ENCODE peak calls at places on chromosomes 12 and 14, in five cellular contexts. One of them, this sample, is unnamed. For H3K4me1 and H3K9me3, the result is how much of the 10 kb centered on the place peaks cover.

GRCh38 chr14:41873379-41874034 is 266.8 kb downstream of the LRFN5 start:
- DNase-seq in CD4-positive, CD25-positive, alpha-beta regulatory T cell: no peak
- DNase-seq in neural progenitor cell: no peak
- DNase-seq in cardiac muscle cell: peak
- DNase-seq in astrocyte: peak
- DNase-seq in this sample: no peak

GRCh38 chr14:21626491-21627230 is 8.1 kb downstream of the OR10G2 start:
- DNase-seq in CD4-positive, CD25-positive, alpha-beta regulatory T cell: no peak
- DNase-seq in neural progenitor cell: no peak
- DNase-seq in cardiac muscle cell: peak
- DNase-seq in astrocyte: no peak
- DNase-seq in this sample: no peak

GRCh38 chr12:89051065-89051677 is 301.1 kb downstream of the DUSP6 start:
- DNase-seq in CD4-positive, CD25-positive, alpha-beta regulatory T cell: peak
- DNase-seq in neural progenitor cell: peak
- DNase-seq in cardiac muscle cell: peak
- DNase-seq in astrocyte: peak
- DNase-seq in this sample: no peak

GRCh38 chr12:62642509-62642908 is 175.9 kb downstream of the MON2 start:
- DNase-seq in CD4-positive, CD25-positive, alpha-beta regulatory T cell: no peak
- DNase-seq in neural progenitor cell: no peak
- DNase-seq in cardiac muscle cell: no peak
- DNase-seq in astrocyte: no peak
- DNase-seq in this sample: no peak

GRCh38 chr12:120230326-120230973 is 29.5 kb upstream of the RPLP0 start:
- DNase-seq in CD4-positive, CD25-positive, alpha-beta regulatory T cell: no peak
- DNase-seq in neural progenitor cell: peak
- DNase-seq in cardiac muscle cell: peak
- DNase-seq in astrocyte: peak
- DNase-seq in this sample: no peak

GRCh38 chr14:59358105-59358504 is 107.1 kb downstream of the GPR135 start:
- DNase-seq in CD4-positive, CD25-positive, alpha-beta regulatory T cell: no peak
- DNase-seq in neural progenitor cell: peak
- DNase-seq in cardiac muscle cell: peak
- DNase-seq in astrocyte: peak
- DNase-seq in this sample: no peak

GRCh38 chr14:59918824-59919581 is 941 bp upstream of the LRRC9 start:
- DNase-seq in CD4-positive, CD25-positive, alpha-beta regulatory T cell: peak
- DNase-seq in neural progenitor cell: peak
- DNase-seq in cardiac muscle cell: peak
- DNase-seq in astrocyte: peak
- DNase-seq in this sample: no peak

GRCh38 chr12:3898751-3899150 is 25.6 kb upstream of the PARP11 start:
- DNase-seq in CD4-positive, CD25-positive, alpha-beta regulatory T cell: no peak
- DNase-seq in neural progenitor cell: no peak
- DNase-seq in cardiac muscle cell: no peak
- DNase-seq in astrocyte: no peak
- DNase-seq in this sample: no peak

GRCh38 chr12:18141583-18141982 is 51.6 kb upstream of the RERGL start:
- DNase-seq in CD4-positive, CD25-positive, alpha-beta regulatory T cell: no peak
- DNase-seq in neural progenitor cell: no peak
- DNase-seq in cardiac muscle cell: peak
- DNase-seq in astrocyte: peak
- DNase-seq in this sample: no peak

GRCh38 chr12:124543591-124544310 is 23.7 kb downstream of the NCOR2 start:
- DNase-seq in CD4-positive, CD25-positive, alpha-beta regulatory T cell: no peak
- DNase-seq in neural progenitor cell: peak
- DNase-seq in cardiac muscle cell: no peak
- DNase-seq in astrocyte: peak
- DNase-seq in this sample: no peak

GRCh38 chr12:6700646-6701051 is at the start of gene PIANP:
- DNase-seq in CD4-positive, CD25-positive, alpha-beta regulatory T cell: peak
- DNase-seq in neural progenitor cell: peak
- DNase-seq in cardiac muscle cell: peak
- DNase-seq in astrocyte: no peak
- DNase-seq in this sample: peak

GRCh38 chr12:112875608-112876007 is 31.2 kb upstream of the OAS1 start:
- DNase-seq in CD4-positive, CD25-positive, alpha-beta regulatory T cell: no peak
- DNase-seq in neural progenitor cell: no peak
- DNase-seq in cardiac muscle cell: no peak
- DNase-seq in astrocyte: no peak
- DNase-seq in this sample: no peak

GRCh38 chr14:106308839-106309389 is 782.5 kb downstream of the TMEM121 start:
- DNase-seq in CD4-positive, CD25-positive, alpha-beta regulatory T cell: peak
- DNase-seq in neural progenitor cell: peak
- DNase-seq in cardiac muscle cell: no peak
- DNase-seq in astrocyte: no peak
- DNase-seq in this sample: peak

GRCh38 chr12:74415633-74416032 is 122.0 kb upstream of the ATXN7L3B start:
- DNase-seq in CD4-positive, CD25-positive, alpha-beta regulatory T cell: peak
- DNase-seq in neural progenitor cell: peak
- DNase-seq in cardiac muscle cell: peak
- DNase-seq in astrocyte: peak
- DNase-seq in this sample: no peak

GRCh38 chr12:103169-103981 is 36.8 kb downstream of the IQSEC3 start:
- DNase-seq in CD4-positive, CD25-positive, alpha-beta regulatory T cell: no peak
- DNase-seq in neural progenitor cell: peak
- DNase-seq in cardiac muscle cell: no peak
- DNase-seq in astrocyte: no peak
- DNase-seq in this sample: no peak

GRCh38 chr14:103528158-103528511 is 861 bp upstream of the TRMT61A start:
- DNase-seq in CD4-positive, CD25-positive, alpha-beta regulatory T cell: no peak
- DNase-seq in neural progenitor cell: no peak
- DNase-seq in cardiac muscle cell: peak
- DNase-seq in astrocyte: no peak
- DNase-seq in this sample: no peak

GRCh38 chr14:75612157-75612556 is 33.7 kb downstream of the FLVCR2 start:
- DNase-seq in CD4-positive, CD25-positive, alpha-beta regulatory T cell: no peak
- DNase-seq in neural progenitor cell: peak
- DNase-seq in cardiac muscle cell: no peak
- DNase-seq in astrocyte: no peak
- DNase-seq in this sample: no peak

GRCh38 chr12:80041071-80041470 is 58.3 kb upstream of the OTOGL start:
- DNase-seq in CD4-positive, CD25-positive, alpha-beta regulatory T cell: no peak
- DNase-seq in neural progenitor cell: peak
- DNase-seq in cardiac muscle cell: no peak
- DNase-seq in astrocyte: no peak
- DNase-seq in this sample: no peak

GRCh38 chr14:25371053-25371452 is 321.1 kb upstream of the STXBP6 start:
- DNase-seq in CD4-positive, CD25-positive, alpha-beta regulatory T cell: no peak
- DNase-seq in neural progenitor cell: no peak
- DNase-seq in cardiac muscle cell: no peak
- DNase-seq in astrocyte: no peak
- DNase-seq in this sample: no peak

GRCh38 chr14:25381498-25381897 is 331.6 kb upstream of the STXBP6 start:
- DNase-seq in CD4-positive, CD25-positive, alpha-beta regulatory T cell: no peak
- DNase-seq in neural progenitor cell: peak
- DNase-seq in cardiac muscle cell: no peak
- DNase-seq in astrocyte: no peak
- DNase-seq in this sample: no peak

DNA sequence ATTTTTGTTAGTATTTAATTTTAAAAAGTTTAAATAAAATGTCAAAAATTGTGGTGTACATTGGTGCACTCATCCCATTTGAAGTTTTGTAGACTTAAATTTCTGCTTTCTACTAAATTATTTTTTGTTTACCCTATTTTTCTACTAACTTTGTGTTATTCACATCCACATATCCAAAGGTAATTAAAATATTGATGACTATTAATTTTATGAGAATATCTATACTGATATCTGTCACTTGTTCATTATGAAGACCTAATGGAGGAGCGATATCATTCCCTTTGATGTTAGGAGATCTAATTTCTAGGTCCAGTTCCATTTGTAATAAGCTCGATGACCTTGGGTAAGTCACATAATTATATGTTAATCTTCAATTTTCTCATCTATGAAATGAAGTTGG is 325.7 kb upstream of the STXBP6 start:
- DNase-seq in CD4-positive, CD25-positive, alpha-beta regulatory T cell: no peak
- DNase-seq in neural progenitor cell: no peak
- DNase-seq in cardiac muscle cell: no peak
- DNase-seq in astrocyte: no peak
- DNase-seq in this sample: no peak
- H3K4me3 ChIP-seq in CD4-positive, CD25-positive, alpha-beta regulatory T cell: no peak
- H3K4me3 ChIP-seq in neural progenitor cell: no peak
- H3K4me3 ChIP-seq in cardiac muscle cell: no peak
- H3K4me3 ChIP-seq in astrocyte: no peak
- H3K4me3 ChIP-seq in this sample: no peak

DNA sequence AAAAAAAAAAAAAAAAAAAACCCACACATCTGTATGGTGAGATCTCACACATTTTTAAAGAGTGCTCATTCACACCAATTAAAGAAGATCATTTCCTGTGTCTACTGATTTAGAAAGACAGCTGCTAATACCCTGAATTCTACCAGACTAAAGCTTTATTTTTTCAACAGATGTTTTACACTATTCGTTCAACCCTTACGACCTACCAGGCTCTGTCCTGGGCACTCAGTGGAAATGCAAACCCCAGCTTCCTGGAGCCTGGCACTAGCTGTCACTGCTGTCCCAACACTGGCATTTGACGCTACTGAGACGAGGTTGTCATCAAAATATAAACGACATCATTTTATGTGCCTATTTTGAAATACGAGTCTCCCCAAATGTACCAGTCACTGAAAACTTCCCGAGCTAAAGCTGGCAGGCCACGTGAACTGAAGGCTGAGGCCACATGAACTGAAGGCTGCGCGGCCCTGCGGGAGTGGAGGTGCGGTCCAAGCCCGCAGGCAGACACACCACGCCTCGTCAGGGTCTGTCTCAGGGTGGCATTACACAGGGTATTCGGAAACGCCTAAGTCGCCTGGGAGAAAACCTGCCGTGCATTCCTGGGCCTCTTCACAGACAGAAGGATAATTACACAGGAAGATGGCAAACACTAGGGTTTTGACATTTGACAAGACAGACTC is 27.2 kb downstream of the SLC15A4 start:
- DNase-seq in CD4-positive, CD25-positive, alpha-beta regulatory T cell: no peak
- DNase-seq in neural progenitor cell: no peak
- DNase-seq in cardiac muscle cell: no peak
- DNase-seq in astrocyte: no peak
- DNase-seq in this sample: no peak
- H3K4me1 ChIP-seq in CD4-positive, CD25-positive, alpha-beta regulatory T cell: under half
- H3K4me1 ChIP-seq in neural progenitor cell: under half
- H3K4me1 ChIP-seq in cardiac muscle cell: under half
- H3K4me1 ChIP-seq in astrocyte: under half
- H3K4me1 ChIP-seq in this sample: under half

GRCh38 chr12:34203866-34204620 is 181.7 kb downstream of the ALG10 start:
- DNase-seq in CD4-positive, CD25-positive, alpha-beta regulatory T cell: no peak
- DNase-seq in neural progenitor cell: no peak
- DNase-seq in cardiac muscle cell: no peak
- DNase-seq in astrocyte: no peak
- DNase-seq in this sample: no peak

GRCh38 chr12:34204830-34205285 is 182.6 kb downstream of the ALG10 start:
- DNase-seq in CD4-positive, CD25-positive, alpha-beta regulatory T cell: no peak
- DNase-seq in neural progenitor cell: no peak
- DNase-seq in cardiac muscle cell: no peak
- DNase-seq in astrocyte: no peak
- DNase-seq in this sample: no peak

GRCh38 chr12:34207858-34208257 is 185.6 kb downstream of the ALG10 start:
- DNase-seq in CD4-positive, CD25-positive, alpha-beta regulatory T cell: no peak
- DNase-seq in neural progenitor cell: no peak
- DNase-seq in cardiac muscle cell: no peak
- DNase-seq in astrocyte: no peak
- DNase-seq in this sample: no peak

GRCh38 chr12:34205401-34205800 is 183.1 kb downstream of the ALG10 start:
- DNase-seq in CD4-positive, CD25-positive, alpha-beta regulatory T cell: no peak
- DNase-seq in neural progenitor cell: no peak
- DNase-seq in cardiac muscle cell: no peak
- DNase-seq in astrocyte: no peak
- DNase-seq in this sample: no peak

DNA sequence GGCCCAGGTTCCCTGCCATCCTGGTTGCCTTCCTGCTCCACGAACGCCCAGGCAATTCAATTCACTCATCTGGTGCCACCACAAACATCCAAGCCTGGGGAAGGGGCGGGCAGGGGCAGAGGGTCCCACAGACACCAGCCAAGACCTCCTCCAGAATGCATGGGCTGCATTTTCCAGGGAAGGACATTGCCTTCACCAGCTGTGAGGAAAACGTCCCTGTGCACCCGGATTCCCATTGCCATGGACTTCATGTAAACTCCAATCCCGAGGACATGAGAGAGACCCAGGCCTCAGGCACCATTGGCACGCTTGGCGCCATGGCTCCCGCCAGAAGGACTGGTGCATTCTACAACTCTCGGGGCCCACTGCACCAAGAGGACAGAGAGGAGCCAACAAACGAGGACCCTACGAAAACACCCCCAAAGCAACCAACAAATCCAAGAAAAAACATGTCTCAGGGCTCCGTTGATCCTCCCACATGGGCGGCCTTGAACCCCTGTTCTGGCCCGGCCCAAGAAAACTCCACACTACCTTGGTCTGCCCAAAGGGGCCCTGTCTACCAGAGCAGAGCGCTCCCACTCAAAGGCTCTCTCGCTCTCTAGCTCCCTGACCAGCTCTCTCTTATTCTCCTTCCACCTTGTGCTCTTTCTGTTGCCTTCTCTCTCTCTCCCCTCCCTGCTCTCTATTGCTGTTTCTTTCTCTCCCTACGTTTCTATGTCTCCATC is 183.9 kb downstream of the ALG10 start:
- DNase-seq in CD4-positive, CD25-positive, alpha-beta regulatory T cell: no peak
- DNase-seq in neural progenitor cell: no peak
- DNase-seq in cardiac muscle cell: no peak
- DNase-seq in astrocyte: no peak
- DNase-seq in this sample: no peak
- H3K9me3 ChIP-seq in CD4-positive, CD25-positive, alpha-beta regulatory T cell: under half
- H3K9me3 ChIP-seq in neural progenitor cell: under half
- H3K9me3 ChIP-seq in cardiac muscle cell: under half
- H3K9me3 ChIP-seq in astrocyte: under half
- H3K9me3 ChIP-seq in this sample: under half

DNA sequence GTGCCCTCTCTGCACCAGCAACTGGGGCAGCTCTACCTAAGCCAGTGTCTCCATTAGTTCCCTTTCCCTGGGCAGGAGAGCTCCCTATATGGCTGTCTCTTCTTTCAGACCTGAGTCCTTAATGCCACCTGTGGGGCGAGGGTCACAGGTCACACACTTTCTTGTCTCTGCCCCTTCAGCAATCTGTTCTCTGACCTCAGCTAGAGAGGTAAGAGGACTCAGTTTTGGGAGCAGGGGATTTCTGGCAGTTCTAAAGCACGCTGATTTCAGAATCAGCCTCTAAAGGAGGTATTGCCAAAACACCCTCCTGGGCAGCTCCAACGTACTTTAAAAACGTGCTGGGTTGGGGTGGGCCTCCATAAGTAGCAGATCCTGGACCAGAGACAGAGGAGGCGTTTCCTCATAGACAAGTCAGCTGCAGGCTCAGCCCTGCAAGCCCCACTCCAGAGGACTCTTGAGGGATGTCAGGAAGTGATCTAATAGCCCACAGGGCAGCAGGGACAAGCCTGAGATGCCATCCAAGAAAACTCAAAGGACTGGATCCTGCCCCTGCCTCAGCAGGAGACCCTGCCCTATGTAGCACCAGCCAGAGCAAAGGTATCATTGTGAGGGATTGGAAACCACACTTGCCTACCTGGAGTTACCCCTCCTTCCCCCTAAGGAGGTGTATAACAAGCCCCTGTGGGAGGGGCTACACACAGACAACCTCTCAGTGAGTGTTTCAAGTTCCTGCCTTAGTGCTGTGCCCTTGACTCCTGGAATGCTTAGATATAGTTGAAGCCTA is 8.6 kb downstream of the CTDSP2 start:
- DNase-seq in CD4-positive, CD25-positive, alpha-beta regulatory T cell: no peak
- DNase-seq in neural progenitor cell: peak
- DNase-seq in cardiac muscle cell: peak
- DNase-seq in astrocyte: peak
- DNase-seq in this sample: peak
- H3K4me3 ChIP-seq in CD4-positive, CD25-positive, alpha-beta regulatory T cell: peak
- H3K4me3 ChIP-seq in neural progenitor cell: peak
- H3K4me3 ChIP-seq in cardiac muscle cell: no peak
- H3K4me3 ChIP-seq in astrocyte: no peak
- H3K4me3 ChIP-seq in this sample: no peak

This sample was measured in aorta.